ENCODE peak calls at places on chromosomes 4 and X, in nine cellular contexts. N is psoas muscle; O is heart left ventricle; I is right lobe of liver; U is cardiac muscle cell; J is heart right ventricle; X is mammary epithelial cell; G is thyroid gland; Q is CD8-positive, alpha-beta T cell. R is an unnamed sample. For H3K9me3, the result is how much of the 10 kb centered on the place peaks cover.

GRCh38 chrX:10769165-10769564 is 148.8 kb upstream of the MID1 start:
- DNase-seq in N (no peak), O (no peak), X (peak), Q (no peak), G (no peak), U (peak), J (no peak), I (no peak), R (no peak)

GRCh38 chrX:24153796-24154189 is 4.3 kb downstream of the ZFX start:
- DNase-seq in N (no peak), G (no peak), O (no peak), I (no peak), J (no peak), Q (no peak), U (no peak), X (no peak), R (no peak)

GRCh38 chrX:625137-625691 is 5.4 kb upstream of the SHOX start:
- DNase-seq in U (no peak), O (no peak), J (no peak), X (no peak), I (no peak), Q (no peak), N (no peak), G (no peak), R (no peak)

GRCh38 chr4:53130896-53131561 is 234.8 kb downstream of the SCFD2 start:
- DNase-seq in U (no peak), X (no peak), J (no peak), G (no peak), O (no peak), Q (no peak), I (no peak), N (no peak), R (no peak)

GRCh38 chr4:55258152-55258863 is 87.7 kb upstream of the SRD5A3 start:
- DNase-seq in O (no peak), X (no peak), J (no peak), Q (no peak), N (no peak), G (no peak), U (no peak), I (no peak), R (no peak)

GRCh38 chr4:3797831-3798500 is 31.8 kb downstream of the ADRA2C start:
- DNase-seq in U (no peak), J (no peak), N (no peak), G (peak), O (no peak), I (peak), X (no peak), Q (no peak), R (no peak)

GRCh38 chr4:61468091-61468720 is 268.1 kb downstream of the ADGRL3 start:
- DNase-seq in G (no peak), U (no peak), X (peak), N (no peak), Q (no peak), J (no peak), O (no peak), I (no peak), R (no peak)

GRCh38 chr4:8198206-8198905 is 734 bp upstream of the SH3TC1 start:
- DNase-seq in I (peak), G (peak), U (no peak), J (no peak), O (no peak), N (no peak), Q (no peak), X (peak), R (no peak)

GRCh38 chr4:183920512-183920911 is 15.4 kb downstream of the STOX2 start:
- DNase-seq in O (no peak), N (no peak), Q (no peak), U (no peak), G (no peak), J (no peak), X (no peak), I (no peak), R (no peak)

GRCh38 chr4:138348055-138348454 is 105.9 kb upstream of the SLC7A11 start:
- DNase-seq in J (no peak), N (no peak), G (no peak), X (peak), Q (no peak), O (no peak), U (no peak), I (no peak), R (no peak)

GRCh38 chr4:185956546-185956945 is 112.4 kb upstream of the TLR3 start:
- DNase-seq in Q (no peak), I (no peak), X (no peak), N (no peak), U (no peak), O (no peak), J (no peak), G (no peak), R (no peak)

GRCh38 chr4:1245481-1246051 is 3.4 kb downstream of the CTBP1 start:
- DNase-seq in O (peak), J (peak), I (peak), X (no peak), G (no peak), N (peak), U (no peak), Q (no peak), R (no peak)

GRCh38 chr4:159212675-159213297 is 109.9 kb downstream of the RAPGEF2 start:
- DNase-seq in I (no peak), J (peak), G (no peak), O (peak), X (no peak), N (no peak), U (peak), Q (no peak), R (no peak)

GRCh38 chrX:125628435-125628834 is 308.8 kb downstream of the TEX13C start:
- DNase-seq in N (no peak), X (no peak), I (no peak), J (no peak), O (no peak), U (no peak), Q (no peak), G (no peak), R (no peak)

GRCh38 chr4:25860586-25861421 is 2.0 kb downstream of the SEL1L3 start:
- DNase-seq in N (no peak), O (peak), J (no peak), X (no peak), U (no peak), Q (no peak), I (no peak), G (no peak), R (no peak)

GRCh38 chr4:181701911-181702310 is 541.3 kb upstream of the TENM3 start:
- DNase-seq in G (no peak), X (no peak), U (peak), I (no peak), O (no peak), N (no peak), J (no peak), Q (no peak), R (no peak)

GRCh38 chrX:8273451-8273894 is 102.4 kb upstream of the VCX2 start:
- DNase-seq in U (no peak), X (peak), N (no peak), I (no peak), G (no peak), O (no peak), J (no peak), Q (no peak), R (no peak)

GRCh38 chr4:112083587-112084347 is 61.5 kb upstream of the FAM241A start:
- DNase-seq in O (no peak), G (no peak), X (peak), U (no peak), Q (no peak), J (no peak), N (no peak), I (no peak), R (no peak)

GRCh38 chrX:37905436-37906147 is 58.2 kb upstream of the DYNLT3 start:
- DNase-seq in O (peak), U (peak), N (no peak), J (no peak), Q (no peak), I (peak), X (no peak), G (no peak), R (peak)

GRCh38 chr4:56311299-56311975 is 75.9 kb downstream of the AASDH start:
- DNase-seq in G (no peak), N (no peak), U (no peak), O (no peak), Q (no peak), I (no peak), X (no peak), J (no peak), R (no peak)

GRCh38 chr4:52876063-52876462 is 13.9 kb downstream of the RASL11B start:
- DNase-seq in I (no peak), J (no peak), Q (no peak), X (no peak), N (no peak), O (no peak), U (no peak), G (no peak), R (no peak)

GRCh38 chrX:53442322-53442631 is 8.1 kb upstream of the HSD17B10 start:
- DNase-seq in I (no peak), U (no peak), Q (no peak), X (no peak), J (no peak), O (no peak), N (no peak), G (no peak), R (no peak)

GRCh38 chrX:150690126-150690525 is 3.1 kb upstream of the MTMR1 start:
- DNase-seq in N (no peak), I (no peak), U (no peak), X (peak), J (no peak), Q (no peak), O (no peak), G (no peak), R (no peak)

GRCh38 chr4:187128971-187129370 is 405.3 kb upstream of the FAT1 start:
- DNase-seq in O (no peak), X (peak), Q (no peak), U (no peak), N (no peak), J (no peak), I (no peak), G (no peak), R (no peak)

GRCh38 chr4:169080970-169081369 is 70.9 kb upstream of the CBR4 start:
- DNase-seq in I (no peak), N (no peak), U (no peak), J (peak), G (peak), Q (no peak), O (peak), X (no peak), R (peak)

GRCh38 chr4:137253949-137254348 is 278.3 kb downstream of the PCDH18 start:
- DNase-seq in J (no peak), N (no peak), Q (no peak), O (no peak), U (no peak), X (no peak), I (no peak), G (no peak), R (no peak)

GRCh38 chrX:20139966-20140365 is 1.7 kb downstream of the EIF1AX start:
- DNase-seq in G (no peak), O (no peak), X (peak), Q (no peak), N (no peak), U (no peak), I (no peak), J (no peak), R (no peak)

GRCh38 chr4:16337936-16338335 is 111.7 kb upstream of the TAPT1 start:
- DNase-seq in I (no peak), O (no peak), U (no peak), N (no peak), Q (no peak), G (no peak), X (peak), J (no peak), R (no peak)

GRCh38 chr4:119525771-119526712 is 102.6 kb downstream of the PDE5A start:
- DNase-seq in N (no peak), X (no peak), G (no peak), J (no peak), I (no peak), Q (no peak), U (peak), O (no peak), R (no peak)

GRCh38 chr4:122635205-122635604 is 14.3 kb upstream of the IL21 start:
- DNase-seq in J (no peak), I (no peak), X (no peak), O (no peak), Q (no peak), N (no peak), U (no peak), G (no peak), R (no peak)

GRCh38 chrX:140141444-140142029 is 176.2 kb upstream of the CXorf66 start:
- DNase-seq in N (no peak), X (peak), I (no peak), G (peak), Q (no peak), U (peak), O (no peak), J (no peak), R (no peak)

GRCh38 chrX:49102221-49102620 is 21.3 kb downstream of the GPKOW start:
- DNase-seq in N (no peak), G (no peak), U (no peak), I (peak), J (no peak), Q (no peak), O (no peak), X (no peak), R (no peak)

GRCh38 chrX:49103637-49104036 is 19.9 kb downstream of the GPKOW start:
- DNase-seq in X (no peak), U (no peak), O (no peak), G (no peak), Q (no peak), J (no peak), I (no peak), N (no peak), R (no peak)

GRCh38 chrX:49100704-49101628 is 21.3 kb upstream of the WDR45 start:
- DNase-seq in I (peak), G (peak), X (peak), O (peak), J (peak), U (peak), N (peak), Q (peak), R (peak)

GRCh38 chrX:49106296-49106695 is 17.2 kb downstream of the GPKOW start:
- DNase-seq in U (no peak), J (no peak), N (no peak), O (no peak), X (no peak), G (no peak), Q (no peak), I (no peak), R (no peak)

DNA sequence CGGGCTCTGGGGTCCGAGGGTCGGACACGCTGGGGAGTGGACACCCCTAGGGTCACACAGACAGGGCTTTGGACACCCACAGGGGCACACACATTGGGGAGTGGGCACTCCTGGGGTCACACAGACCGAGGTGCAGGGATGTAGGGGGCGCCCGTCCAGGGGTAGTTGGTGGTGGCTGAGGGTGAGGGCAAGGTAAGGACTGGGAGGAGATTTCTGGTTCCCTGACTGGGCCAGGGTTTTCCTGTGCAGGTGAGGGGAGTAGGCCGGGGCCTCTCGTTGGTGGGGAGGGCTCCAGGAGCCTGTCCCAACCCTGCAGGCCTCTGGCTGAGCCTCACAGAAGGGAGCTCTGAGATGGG is 21.9 kb upstream of the WDR45 start:
- DNase-seq in O (no peak), G (no peak), N (no peak), Q (no peak), U (no peak), I (no peak), J (no peak), X (no peak), R (no peak)
- TF ChIP-seq CTCF in O (no peak), G (no peak), N (no peak), Q (no peak), U (peak), I (no peak), J (no peak), X (no peak), R (no peak)

GRCh38 chr4:113548303-113548702 is 213.2 kb downstream of the CAMK2D start:
- DNase-seq in Q (no peak), X (no peak), I (no peak), U (no peak), J (no peak), O (no peak), G (no peak), N (no peak), R (no peak)
- H3K27ac ChIP-seq in Q (no peak), X (no peak), I (peak), U (peak), J (peak), O (peak), G (no peak), N (peak), R (peak)

DNA sequence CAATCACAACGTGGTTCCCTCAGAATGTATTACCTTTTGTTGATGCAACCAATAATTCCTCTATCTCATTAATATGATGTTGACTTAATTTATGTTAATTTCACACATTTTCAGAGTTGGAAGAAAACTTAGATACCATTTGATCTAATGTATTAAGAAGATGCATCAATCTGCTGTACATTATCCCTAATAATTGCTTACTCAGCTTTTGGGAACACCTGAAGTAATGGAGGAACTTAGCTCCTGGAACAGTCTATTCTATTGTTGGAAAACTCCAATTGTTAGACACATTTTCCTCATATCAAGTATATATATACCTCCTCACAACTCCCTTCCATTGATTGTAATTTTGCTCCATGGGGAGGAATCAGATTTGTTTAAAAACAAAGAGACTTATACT is 38.9 kb downstream of the ZDHHC15 start:
- DNase-seq in U (no peak), Q (no peak), N (no peak), O (no peak), J (no peak), X (no peak), I (no peak), G (no peak), R (no peak)
- H3K9me3 ChIP-seq in U (under half), Q (under half), N (under half), O (under half), J (under half), X (under half), I (under half), G (under half), R (under half)

GRCh38 chr4:182877326-182877883 is 39.8 kb downstream of the DCTD start:
- DNase-seq in I (no peak), O (no peak), Q (no peak), J (no peak), G (no peak), N (no peak), U (no peak), X (no peak), R (no peak)
- TF ChIP-seq CTCF in I (no peak), O (no peak), Q (no peak), J (no peak), G (no peak), N (no peak), U (no peak), X (no peak), R (no peak)

R was measured in uterus.